ENCODE peak calls at places on chromosomes 2 and 18, in seven cellular contexts. One of them, this sample, is unnamed.
A peak's percentile ranks its signal among the peaks of the same experiment; 100 is the strongest.

GRCh38 chr2:240604939-240605716 is 18.6 kb downstream of the CAPN10 start:
- DNase-seq in fibroblast of mammary gland: no peak
- DNase-seq in T-cell: no peak
- DNase-seq in AG08395: no peak
- DNase-seq in posterior cingulate gyrus: peak; percentile 81
- DNase-seq in HT1080: no peak
- DNase-seq in AG20443: no peak
- DNase-seq in this sample: no peak

GRCh38 chr18:12722731-12723130 is 19.9 kb downstream of the PSMG2 start:
- DNase-seq in fibroblast of mammary gland: no peak
- DNase-seq in T-cell: no peak
- DNase-seq in AG08395: no peak
- DNase-seq in posterior cingulate gyrus: no peak
- DNase-seq in HT1080: no peak
- DNase-seq in AG20443: no peak
- DNase-seq in this sample: no peak

GRCh38 chr2:219309278-219309677 is at the start of gene PTPRN:
- DNase-seq in fibroblast of mammary gland: peak; percentile 79
- DNase-seq in T-cell: no peak
- DNase-seq in AG08395: no peak
- DNase-seq in posterior cingulate gyrus: peak; percentile 98
- DNase-seq in HT1080: peak; percentile 27
- DNase-seq in AG20443: no peak
- DNase-seq in this sample: no peak

GRCh38 chr18:58863539-58864145 is 1.0 kb upstream of the ZNF532 start:
- DNase-seq in fibroblast of mammary gland: no peak
- DNase-seq in T-cell: peak; percentile 23
- DNase-seq in AG08395: peak; percentile 36
- DNase-seq in posterior cingulate gyrus: no peak
- DNase-seq in HT1080: no peak
- DNase-seq in AG20443: peak; percentile 70
- DNase-seq in this sample: no peak

GRCh38 chr2:150485871-150486538 is 1.5 kb downstream of the RND3 start:
- DNase-seq in fibroblast of mammary gland: peak; percentile 78
- DNase-seq in T-cell: no peak
- DNase-seq in AG08395: peak; percentile 51
- DNase-seq in posterior cingulate gyrus: peak; percentile 89
- DNase-seq in HT1080: peak; percentile 81
- DNase-seq in AG20443: peak; percentile 65
- DNase-seq in this sample: no peak

GRCh38 chr2:176176233-176176632 is 12.2 kb upstream of the HOXD1 start:
- DNase-seq in fibroblast of mammary gland: no peak
- DNase-seq in T-cell: no peak
- DNase-seq in AG08395: no peak
- DNase-seq in posterior cingulate gyrus: no peak
- DNase-seq in HT1080: no peak
- DNase-seq in AG20443: no peak
- DNase-seq in this sample: no peak

GRCh38 chr2:74414913-74415761 is 6.3 kb downstream of the C2orf81 start:
- DNase-seq in fibroblast of mammary gland: peak; percentile 37
- DNase-seq in T-cell: no peak
- DNase-seq in AG08395: peak; percentile 73
- DNase-seq in posterior cingulate gyrus: peak; percentile 89
- DNase-seq in HT1080: no peak
- DNase-seq in AG20443: peak; percentile 81
- DNase-seq in this sample: no peak

GRCh38 chr2:86476092-86476491 is 34.9 kb downstream of the KDM3A start:
- DNase-seq in fibroblast of mammary gland: peak; percentile 61
- DNase-seq in T-cell: no peak
- DNase-seq in AG08395: peak; percentile 49
- DNase-seq in posterior cingulate gyrus: no peak
- DNase-seq in HT1080: no peak
- DNase-seq in AG20443: peak; percentile 60
- DNase-seq in this sample: peak; percentile 52

GRCh38 chr18:44592639-44593038 is 88.0 kb upstream of the SETBP1 start:
- DNase-seq in fibroblast of mammary gland: peak; percentile 65
- DNase-seq in T-cell: no peak
- DNase-seq in AG08395: peak; percentile 41
- DNase-seq in posterior cingulate gyrus: no peak
- DNase-seq in HT1080: peak; percentile 18
- DNase-seq in AG20443: peak; percentile 37
- DNase-seq in this sample: peak; percentile 40

GRCh38 chr2:117536139-117536538 is 278.4 kb upstream of the DDX18 start:
- DNase-seq in fibroblast of mammary gland: no peak
- DNase-seq in T-cell: no peak
- DNase-seq in AG08395: no peak
- DNase-seq in posterior cingulate gyrus: no peak
- DNase-seq in HT1080: peak; percentile 10
- DNase-seq in AG20443: no peak
- DNase-seq in this sample: no peak

GRCh38 chr2:121282800-121283382 is 2.1 kb downstream of the TFCP2L1 start:
- DNase-seq in fibroblast of mammary gland: no peak
- DNase-seq in T-cell: no peak
- DNase-seq in AG08395: no peak
- DNase-seq in posterior cingulate gyrus: no peak
- DNase-seq in HT1080: no peak
- DNase-seq in AG20443: no peak
- DNase-seq in this sample: no peak

GRCh38 chr2:190947139-190947538 is 66.5 kb downstream of the GLS start:
- DNase-seq in fibroblast of mammary gland: no peak
- DNase-seq in T-cell: no peak
- DNase-seq in AG08395: no peak
- DNase-seq in posterior cingulate gyrus: no peak
- DNase-seq in HT1080: no peak
- DNase-seq in AG20443: no peak
- DNase-seq in this sample: no peak

GRCh38 chr18:56402872-56403516 is 235.4 kb downstream of the TXNL1 start:
- DNase-seq in fibroblast of mammary gland: peak; percentile 93
- DNase-seq in T-cell: no peak
- DNase-seq in AG08395: peak; percentile 84
- DNase-seq in posterior cingulate gyrus: no peak
- DNase-seq in HT1080: peak; percentile 87
- DNase-seq in AG20443: peak; percentile 76
- DNase-seq in this sample: peak; percentile 92

GRCh38 chr2:188676012-188676405 is 298.2 kb upstream of the COL3A1 start:
- DNase-seq in fibroblast of mammary gland: peak; percentile 75
- DNase-seq in T-cell: no peak
- DNase-seq in AG08395: peak; percentile 5
- DNase-seq in posterior cingulate gyrus: no peak
- DNase-seq in HT1080: peak; percentile 26
- DNase-seq in AG20443: no peak
- DNase-seq in this sample: peak; percentile 79

GRCh38 chr18:2874765-2875164 is 28.0 kb downstream of the EMILIN2 start:
- DNase-seq in fibroblast of mammary gland: no peak
- DNase-seq in T-cell: no peak
- DNase-seq in AG08395: no peak
- DNase-seq in posterior cingulate gyrus: no peak
- DNase-seq in HT1080: no peak
- DNase-seq in AG20443: no peak
- DNase-seq in this sample: no peak

GRCh38 chr2:18435425-18436037 is 124.9 kb downstream of the RDH14 start:
- DNase-seq in fibroblast of mammary gland: peak; percentile 87
- DNase-seq in T-cell: no peak
- DNase-seq in AG08395: peak; percentile 51
- DNase-seq in posterior cingulate gyrus: no peak
- DNase-seq in HT1080: peak; percentile 71
- DNase-seq in AG20443: peak; percentile 36
- DNase-seq in this sample: no peak

GRCh38 chr2:229343661-229344060 is 72.6 kb upstream of the PID1 start:
- DNase-seq in fibroblast of mammary gland: no peak
- DNase-seq in T-cell: no peak
- DNase-seq in AG08395: no peak
- DNase-seq in posterior cingulate gyrus: no peak
- DNase-seq in HT1080: no peak
- DNase-seq in AG20443: no peak
- DNase-seq in this sample: no peak

GRCh38 chr2:119494163-119494790 is 30.0 kb downstream of the SCTR start:
- DNase-seq in fibroblast of mammary gland: no peak
- DNase-seq in T-cell: no peak
- DNase-seq in AG08395: no peak
- DNase-seq in posterior cingulate gyrus: no peak
- DNase-seq in HT1080: no peak
- DNase-seq in AG20443: no peak
- DNase-seq in this sample: no peak

GRCh38 chr2:23566236-23567142 is 181.5 kb downstream of the KLHL29 start:
- DNase-seq in fibroblast of mammary gland: peak; percentile 29
- DNase-seq in T-cell: peak; percentile 12
- DNase-seq in AG08395: peak; percentile 54
- DNase-seq in posterior cingulate gyrus: no peak
- DNase-seq in HT1080: peak; percentile 47
- DNase-seq in AG20443: peak; percentile 70
- DNase-seq in this sample: no peak

GRCh38 chr18:75207298-75208054 is 1.5 kb downstream of the PTGR3 start:
- DNase-seq in fibroblast of mammary gland: peak; percentile 81
- DNase-seq in T-cell: no peak
- DNase-seq in AG08395: no peak
- DNase-seq in posterior cingulate gyrus: no peak
- DNase-seq in HT1080: peak; percentile 42
- DNase-seq in AG20443: no peak
- DNase-seq in this sample: no peak

GRCh38 chr2:45412754-45413379 is 198.2 kb downstream of the SRBD1 start:
- DNase-seq in fibroblast of mammary gland: peak; percentile 64
- DNase-seq in T-cell: no peak
- DNase-seq in AG08395: peak; percentile 18
- DNase-seq in posterior cingulate gyrus: no peak
- DNase-seq in HT1080: no peak
- DNase-seq in AG20443: peak; percentile 16
- DNase-seq in this sample: peak; percentile 38

GRCh38 chr2:43023791-43024514 is 202.5 kb downstream of the ZFP36L2 start:
- DNase-seq in fibroblast of mammary gland: no peak
- DNase-seq in T-cell: no peak
- DNase-seq in AG08395: no peak
- DNase-seq in posterior cingulate gyrus: no peak
- DNase-seq in HT1080: no peak
- DNase-seq in AG20443: no peak
- DNase-seq in this sample: no peak

GRCh38 chr2:199932312-199932855 is 21.3 kb downstream of the C2orf69 start:
- DNase-seq in fibroblast of mammary gland: peak; percentile 49
- DNase-seq in T-cell: no peak
- DNase-seq in AG08395: no peak
- DNase-seq in posterior cingulate gyrus: peak; percentile 90
- DNase-seq in HT1080: peak; percentile 11
- DNase-seq in AG20443: no peak
- DNase-seq in this sample: peak; percentile 17

GRCh38 chr18:22551536-22552151 is 133.9 kb upstream of the CTAGE1 start:
- DNase-seq in fibroblast of mammary gland: peak; percentile 88
- DNase-seq in T-cell: no peak
- DNase-seq in AG08395: peak; percentile 71
- DNase-seq in posterior cingulate gyrus: no peak
- DNase-seq in HT1080: peak; percentile 98
- DNase-seq in AG20443: peak; percentile 70
- DNase-seq in this sample: peak; percentile 69

GRCh38 chr2:232369126-232369955 is 9.2 kb upstream of the ALPP start:
- DNase-seq in fibroblast of mammary gland: no peak
- DNase-seq in T-cell: no peak
- DNase-seq in AG08395: no peak
- DNase-seq in posterior cingulate gyrus: peak; percentile 48
- DNase-seq in HT1080: no peak
- DNase-seq in AG20443: no peak
- DNase-seq in this sample: no peak

GRCh38 chr2:209423562-209424541 is at the start of gene MAP2:
- DNase-seq in fibroblast of mammary gland: peak; percentile 69
- DNase-seq in T-cell: peak; percentile 24
- DNase-seq in AG08395: peak; percentile 86
- DNase-seq in posterior cingulate gyrus: peak; percentile 98
- DNase-seq in HT1080: peak; percentile 75
- DNase-seq in AG20443: peak; percentile 96
- DNase-seq in this sample: peak; percentile 59

GRCh38 chr2:195535911-195536522 is 121.0 kb upstream of the SLC39A10 start:
- DNase-seq in fibroblast of mammary gland: no peak
- DNase-seq in T-cell: peak; percentile 67
- DNase-seq in AG08395: no peak
- DNase-seq in posterior cingulate gyrus: no peak
- DNase-seq in HT1080: no peak
- DNase-seq in AG20443: no peak
- DNase-seq in this sample: no peak

GRCh38 chr18:51160646-51161045 is 36.8 kb downstream of the MEX3C start:
- DNase-seq in fibroblast of mammary gland: no peak
- DNase-seq in T-cell: no peak
- DNase-seq in AG08395: no peak
- DNase-seq in posterior cingulate gyrus: no peak
- DNase-seq in HT1080: no peak
- DNase-seq in AG20443: no peak
- DNase-seq in this sample: no peak

GRCh38 chr2:75098856-75099255 is 100.5 kb downstream of the TACR1 start:
- DNase-seq in fibroblast of mammary gland: peak; percentile 54
- DNase-seq in T-cell: no peak
- DNase-seq in AG08395: peak; percentile 44
- DNase-seq in posterior cingulate gyrus: peak; percentile 59
- DNase-seq in HT1080: peak; percentile 59
- DNase-seq in AG20443: peak; percentile 44
- DNase-seq in this sample: no peak

GRCh38 chr2:15009681-15010080 is 377.2 kb downstream of the LRATD1 start:
- DNase-seq in fibroblast of mammary gland: peak; percentile 30
- DNase-seq in T-cell: no peak
- DNase-seq in AG08395: no peak
- DNase-seq in posterior cingulate gyrus: no peak
- DNase-seq in HT1080: no peak
- DNase-seq in AG20443: no peak
- DNase-seq in this sample: peak; percentile 25

This sample was measured in stromal cell of bone marrow.